ENCODE peak calls at places on chromosomes 5 and 9, in nine cellular contexts. One of them, this sample, is unnamed.

GRCh38 chr5:151174612-151175101 is 17.1 kb upstream of the ANXA6 start:
- DNase-seq in A549: no peak
- DNase-seq in fibroblast of pulmonary artery: no peak
- DNase-seq in upper lobe of left lung: peak; percentile 45
- DNase-seq in foreskin keratinocyte: no peak
- DNase-seq in WTC11: no peak
- DNase-seq in DMS79 treated with DMSO at 0.1 percent for 48 hours: no peak
- DNase-seq in HT1080: no peak
- DNase-seq in T-cell: no peak
- DNase-seq in this sample: no peak

GRCh38 chr5:72402959-72403628 is 82.9 kb downstream of the PTCD2 start:
- DNase-seq in WTC11: peak; percentile 46
- DNase-seq in HT1080: no peak
- DNase-seq in DMS79 treated with DMSO at 0.1 percent for 48 hours: no peak
- DNase-seq in foreskin keratinocyte: no peak
- DNase-seq in fibroblast of pulmonary artery: no peak
- DNase-seq in A549: peak; percentile 37
- DNase-seq in T-cell: no peak
- DNase-seq in upper lobe of left lung: no peak
- DNase-seq in this sample: no peak

GRCh38 chr9:131276891-131277672 is 772 bp upstream of the FAM78A start:
- DNase-seq in T-cell: no peak
- DNase-seq in fibroblast of pulmonary artery: no peak
- DNase-seq in DMS79 treated with DMSO at 0.1 percent for 48 hours: no peak
- DNase-seq in WTC11: no peak
- DNase-seq in upper lobe of left lung: peak; percentile 91
- DNase-seq in HT1080: no peak
- DNase-seq in foreskin keratinocyte: no peak
- DNase-seq in A549: no peak
- DNase-seq in this sample: no peak

GRCh38 chr9:2601785-2602378 is 19.7 kb upstream of the VLDLR start:
- DNase-seq in T-cell: no peak
- DNase-seq in fibroblast of pulmonary artery: no peak
- DNase-seq in DMS79 treated with DMSO at 0.1 percent for 48 hours: no peak
- DNase-seq in A549: no peak
- DNase-seq in foreskin keratinocyte: no peak
- DNase-seq in upper lobe of left lung: no peak
- DNase-seq in HT1080: no peak
- DNase-seq in WTC11: no peak
- DNase-seq in this sample: no peak

GRCh38 chr5:160042674-160043073 is 33.7 kb downstream of the TTC1 start:
- DNase-seq in fibroblast of pulmonary artery: no peak
- DNase-seq in upper lobe of left lung: no peak
- DNase-seq in A549: no peak
- DNase-seq in foreskin keratinocyte: no peak
- DNase-seq in HT1080: no peak
- DNase-seq in T-cell: no peak
- DNase-seq in DMS79 treated with DMSO at 0.1 percent for 48 hours: no peak
- DNase-seq in WTC11: no peak
- DNase-seq in this sample: no peak

GRCh38 chr5:122187426-122187825 is 58.1 kb downstream of the ZNF474 start:
- DNase-seq in upper lobe of left lung: no peak
- DNase-seq in fibroblast of pulmonary artery: peak; percentile 64
- DNase-seq in A549: no peak
- DNase-seq in T-cell: no peak
- DNase-seq in DMS79 treated with DMSO at 0.1 percent for 48 hours: no peak
- DNase-seq in WTC11: no peak
- DNase-seq in foreskin keratinocyte: no peak
- DNase-seq in HT1080: peak; percentile 24
- DNase-seq in this sample: peak; percentile 75

GRCh38 chr9:111597852-111598729 is 1.4 kb downstream of the PTGR1 start:
- DNase-seq in HT1080: peak; percentile 56
- DNase-seq in DMS79 treated with DMSO at 0.1 percent for 48 hours: peak; percentile 35
- DNase-seq in T-cell: peak; percentile 37
- DNase-seq in A549: peak; percentile 78
- DNase-seq in foreskin keratinocyte: peak; percentile 43
- DNase-seq in fibroblast of pulmonary artery: peak; percentile 78
- DNase-seq in upper lobe of left lung: peak; percentile 70
- DNase-seq in WTC11: peak; percentile 72
- DNase-seq in this sample: peak; percentile 73

GRCh38 chr5:60196382-60197113 is 303.0 kb upstream of the PDE4D start:
- DNase-seq in upper lobe of left lung: no peak
- DNase-seq in DMS79 treated with DMSO at 0.1 percent for 48 hours: no peak
- DNase-seq in A549: peak; percentile 97
- DNase-seq in foreskin keratinocyte: peak; percentile 93
- DNase-seq in WTC11: no peak
- DNase-seq in HT1080: peak; percentile 98
- DNase-seq in fibroblast of pulmonary artery: peak; percentile 94
- DNase-seq in T-cell: no peak
- DNase-seq in this sample: peak; percentile 100

GRCh38 chr9:14342746-14343145 is 28.8 kb upstream of the NFIB start:
- DNase-seq in T-cell: no peak
- DNase-seq in HT1080: no peak
- DNase-seq in foreskin keratinocyte: no peak
- DNase-seq in upper lobe of left lung: no peak
- DNase-seq in fibroblast of pulmonary artery: no peak
- DNase-seq in DMS79 treated with DMSO at 0.1 percent for 48 hours: no peak
- DNase-seq in A549: no peak
- DNase-seq in WTC11: no peak
- DNase-seq in this sample: no peak

GRCh38 chr5:16456103-16456832 is 9.3 kb downstream of the ZNF622 start:
- DNase-seq in HT1080: peak; percentile 91
- DNase-seq in T-cell: no peak
- DNase-seq in foreskin keratinocyte: peak; percentile 47
- DNase-seq in WTC11: no peak
- DNase-seq in DMS79 treated with DMSO at 0.1 percent for 48 hours: peak; percentile 35
- DNase-seq in fibroblast of pulmonary artery: peak; percentile 90
- DNase-seq in A549: peak; percentile 67
- DNase-seq in upper lobe of left lung: no peak
- DNase-seq in this sample: peak; percentile 82

GRCh38 chr5:137374110-137374853 is 124.8 kb downstream of the SPOCK1 start:
- DNase-seq in HT1080: no peak
- DNase-seq in foreskin keratinocyte: no peak
- DNase-seq in DMS79 treated with DMSO at 0.1 percent for 48 hours: peak; percentile 84
- DNase-seq in WTC11: no peak
- DNase-seq in fibroblast of pulmonary artery: no peak
- DNase-seq in upper lobe of left lung: no peak
- DNase-seq in T-cell: no peak
- DNase-seq in A549: no peak
- DNase-seq in this sample: no peak

GRCh38 chr5:30849801-30850370 is 343.6 kb upstream of the CDH6 start:
- DNase-seq in upper lobe of left lung: no peak
- DNase-seq in WTC11: no peak
- DNase-seq in fibroblast of pulmonary artery: peak; percentile 38
- DNase-seq in foreskin keratinocyte: no peak
- DNase-seq in DMS79 treated with DMSO at 0.1 percent for 48 hours: no peak
- DNase-seq in A549: peak; percentile 74
- DNase-seq in T-cell: no peak
- DNase-seq in HT1080: peak; percentile 84
- DNase-seq in this sample: peak; percentile 71

GRCh38 chr9:21381752-21382339 is 3.4 kb downstream of the IFNA2 start:
- DNase-seq in T-cell: no peak
- DNase-seq in fibroblast of pulmonary artery: no peak
- DNase-seq in HT1080: no peak
- DNase-seq in upper lobe of left lung: no peak
- DNase-seq in A549: peak; percentile 46
- DNase-seq in DMS79 treated with DMSO at 0.1 percent for 48 hours: no peak
- DNase-seq in foreskin keratinocyte: no peak
- DNase-seq in WTC11: peak; percentile 21
- DNase-seq in this sample: peak; percentile 41

GRCh38 chr5:55897905-55898304 is 46.7 kb downstream of the IL31RA start:
- DNase-seq in fibroblast of pulmonary artery: peak; percentile 84
- DNase-seq in HT1080: no peak
- DNase-seq in A549: no peak
- DNase-seq in WTC11: no peak
- DNase-seq in T-cell: no peak
- DNase-seq in upper lobe of left lung: peak; percentile 78
- DNase-seq in foreskin keratinocyte: no peak
- DNase-seq in DMS79 treated with DMSO at 0.1 percent for 48 hours: no peak
- DNase-seq in this sample: peak; percentile 30

GRCh38 chr5:132673939-132674630 is at the start of gene IL4:
- DNase-seq in T-cell: no peak
- DNase-seq in upper lobe of left lung: no peak
- DNase-seq in A549: no peak
- DNase-seq in foreskin keratinocyte: no peak
- DNase-seq in fibroblast of pulmonary artery: no peak
- DNase-seq in HT1080: no peak
- DNase-seq in DMS79 treated with DMSO at 0.1 percent for 48 hours: no peak
- DNase-seq in WTC11: no peak
- DNase-seq in this sample: no peak

GRCh38 chr9:136944094-136944518 is 432 bp downstream of the FBXW5 start:
- DNase-seq in HT1080: peak; percentile 32
- DNase-seq in WTC11: no peak
- DNase-seq in DMS79 treated with DMSO at 0.1 percent for 48 hours: no peak
- DNase-seq in fibroblast of pulmonary artery: peak; percentile 60
- DNase-seq in foreskin keratinocyte: no peak
- DNase-seq in A549: no peak
- DNase-seq in upper lobe of left lung: no peak
- DNase-seq in T-cell: no peak
- DNase-seq in this sample: no peak